ENCODE peak calls at places on chromosomes 2 and 18, in nine cellular contexts. L is sigmoid colon, W is pancreas, P is thoracic aorta, F is cardiac muscle cell, K is tibial artery, U is prostate gland, C is heart right ventricle, S is astrocyte. M is an unnamed sample.

GRCh38 chr2:95308426-95308990 is 11.4 kb downstream of the KCNIP3 start:
- DNase-seq in U (no peak), S (no peak), L (no peak), F (no peak), C (no peak), P (no peak), K (no peak), W (no peak), M (no peak)

GRCh38 chr2:28269019-28269784 is 123.5 kb upstream of the FOSL2 start:
- DNase-seq in C (no peak), U (peak; percentile 59), S (peak; percentile 69), W (no peak), F (no peak), K (no peak), P (no peak), L (no peak), M (no peak)

GRCh38 chr18:32318581-32318980 is 128.7 kb downstream of the MEP1B start:
- DNase-seq in U (no peak), L (no peak), W (no peak), K (no peak), S (no peak), C (no peak), P (no peak), F (no peak), M (no peak)

GRCh38 chr18:12391487-12392136 is 14.6 kb upstream of the AFG3L2 start:
- DNase-seq in K (peak; percentile 58), C (peak; percentile 29), S (peak; percentile 30), U (peak; percentile 57), W (peak; percentile 43), L (peak; percentile 75), P (no peak), F (peak; percentile 80), M (no peak)

GRCh38 chr2:240162531-240162930 is 22.1 kb upstream of the OTOS start:
- DNase-seq in S (no peak), K (no peak), L (peak; percentile 32), U (no peak), W (no peak), P (no peak), F (no peak), C (no peak), M (no peak)

GRCh38 chr2:128632491-128632780 is 313.8 kb upstream of the HS6ST1 start:
- DNase-seq in L (peak; percentile 52), C (no peak), W (no peak), S (no peak), P (no peak), K (no peak), U (no peak), F (no peak), M (no peak)

GRCh38 chr2:2852015-2852777 is 521.1 kb upstream of the MYT1L start:
- DNase-seq in K (no peak), C (no peak), L (no peak), S (no peak), W (no peak), U (no peak), P (no peak), F (no peak), M (peak; percentile 30)

GRCh38 chr2:15615310-15615920 is 23.7 kb downstream of the DDX1 start:
- DNase-seq in P (no peak), F (no peak), W (no peak), S (no peak), L (no peak), K (no peak), C (no peak), U (no peak), M (no peak)

GRCh38 chr2:23988371-23988770 is 21.5 kb upstream of the MFSD2B start:
- DNase-seq in F (no peak), L (no peak), K (no peak), C (no peak), U (no peak), P (no peak), W (no peak), S (no peak), M (no peak)

GRCh38 chr2:127187081-127187775 is 32.9 kb downstream of the CYP27C1 start:
- DNase-seq in U (no peak), S (no peak), P (no peak), F (no peak), C (no peak), L (peak; percentile 30), W (no peak), K (no peak), M (no peak)

GRCh38 chr2:96117701-96118588 is 1.6 kb upstream of the ADRA2B start:
- DNase-seq in U (no peak), K (no peak), S (no peak), C (no peak), L (peak; percentile 61), P (no peak), F (peak; percentile 13), W (peak; percentile 36), M (peak; percentile 9)

GRCh38 chr2:239800785-239801184 is 224.4 kb downstream of the NDUFA10 start:
- DNase-seq in W (no peak), K (peak; percentile 6), S (no peak), U (no peak), F (no peak), L (peak; percentile 24), P (no peak), C (no peak), M (no peak)

GRCh38 chr2:55985406-55985805 is 61.8 kb upstream of the EFEMP1 start:
- DNase-seq in W (no peak), K (no peak), L (no peak), S (no peak), U (no peak), F (no peak), C (no peak), P (no peak), M (no peak)

GRCh38 chr2:96584017-96584416 is 47.5 kb downstream of the ARID5A start:
- DNase-seq in C (no peak), F (no peak), U (no peak), L (no peak), W (no peak), S (peak; percentile 31), P (no peak), K (no peak), M (no peak)

GRCh38 chr2:128369126-128369555 is 50.5 kb upstream of the HS6ST1 start:
- DNase-seq in L (peak; percentile 56), C (no peak), P (no peak), W (no peak), F (peak; percentile 25), S (no peak), U (peak; percentile 42), K (peak; percentile 23), M (no peak)

GRCh38 chr18:62586148-62586774 is 63.4 kb downstream of the ZCCHC2 start:
- DNase-seq in L (peak; percentile 78), W (peak; percentile 66), P (peak; percentile 13), S (peak; percentile 43), U (peak; percentile 44), F (peak; percentile 79), K (peak; percentile 52), C (peak; percentile 78), M (peak; percentile 78)

GRCh38 chr2:8402222-8402621 is 279.6 kb upstream of the ID2 start:
- DNase-seq in K (no peak), P (no peak), W (no peak), L (no peak), S (no peak), U (no peak), F (no peak), C (no peak), M (no peak)

GRCh38 chr2:37343537-37344434 is 644 bp upstream of the QPCT start:
- DNase-seq in C (no peak), F (no peak), S (peak; percentile 69), L (no peak), W (no peak), U (no peak), K (no peak), P (no peak), M (no peak)

GRCh38 chr2:122999258-122999657 is 1025.8 kb upstream of the CNTNAP5 start:
- DNase-seq in L (no peak), K (no peak), P (no peak), C (no peak), S (no peak), F (no peak), U (no peak), W (no peak), M (no peak)

GRCh38 chr2:169112841-169113240 is 43.5 kb downstream of the DHRS9 start:
- DNase-seq in F (no peak), U (no peak), S (no peak), L (no peak), K (no peak), P (no peak), W (no peak), C (no peak), M (no peak)
- H3K27me3 ChIP-seq in F (no peaks in the 10 kb centered on the region), U (no peaks in the 10 kb centered on the region), S (peaks cover 8% of the 10 kb centered on the region), L (no peaks in the 10 kb centered on the region), K (no peaks in the 10 kb centered on the region), P (no peaks in the 10 kb centered on the region), W (no peaks in the 10 kb centered on the region), C (no peaks in the 10 kb centered on the region), M (no peaks in the 10 kb centered on the region)

GRCh38 chr2:81324046-81324445 is 1019.5 kb upstream of the LRRTM1 start:
- DNase-seq in K (no peak), P (no peak), S (no peak), W (no peak), L (no peak), C (no peak), U (no peak), F (peak; percentile 11), M (no peak)
- TF ChIP-seq CTCF in K (no peak), P (no peak), S (no peak), W (no peak), L (no peak), C (no peak), U (no peak), F (peak; percentile 12), M (no peak)

GRCh38 chr18:3319399-3319798 is 57.5 kb downstream of the MYL12B start:
- DNase-seq in F (no peak), L (no peak), C (no peak), W (no peak), S (peak; percentile 33), P (no peak), K (no peak), U (no peak), M (no peak)
- H3K4me3 ChIP-seq in F (no peak overlapping the region), L (no peak overlapping the region), C (no peak overlapping the region), W (no peak overlapping the region), S (no peak overlapping the region), P (no peak overlapping the region), K (no peak overlapping the region), U (no peak overlapping the region), M (no peak overlapping the region)

GRCh38 chr2:216732334-216732733 is 37.0 kb upstream of the IGFBP5 start:
- DNase-seq in S (no peak), C (no peak), W (no peak), U (no peak), K (no peak), L (no peak), F (no peak), P (no peak), M (no peak)

GRCh38 chr2:216733046-216733445 is 37.7 kb upstream of the IGFBP5 start:
- DNase-seq in W (no peak), U (no peak), F (no peak), K (no peak), C (no peak), S (no peak), L (no peak), P (no peak), M (no peak)

GRCh38 chr2:216736326-216736725 is 41.0 kb upstream of the IGFBP5 start:
- DNase-seq in F (no peak), P (no peak), U (no peak), K (no peak), S (no peak), C (no peak), L (no peak), W (no peak), M (no peak)

GRCh38 chr2:216735661-216736060 is 40.3 kb upstream of the IGFBP5 start:
- DNase-seq in U (no peak), S (no peak), K (no peak), W (no peak), P (no peak), F (no peak), C (no peak), L (no peak), M (no peak)

GRCh38 chr2:216735086-216735485 is 39.7 kb upstream of the IGFBP5 start:
- DNase-seq in P (no peak), S (no peak), K (no peak), C (no peak), U (no peak), L (peak; percentile 83), W (no peak), F (peak; percentile 62), M (no peak)
- H3K27me3 ChIP-seq in P (no peaks in the 10 kb centered on the region), S (peaks cover 5% of the 10 kb centered on the region), K (no peaks in the 10 kb centered on the region), C (no peaks in the 10 kb centered on the region), U (no peaks in the 10 kb centered on the region), L (no peaks in the 10 kb centered on the region), W (no peaks in the 10 kb centered on the region), F (no peaks in the 10 kb centered on the region), M (no peaks in the 10 kb centered on the region)

M was measured in left ventricle myocardium inferior.